ENCODE peak calls at places on chromosomes 1 and 21, in five cellular contexts. P is mesendoderm, U is K562, C is fibroblast of lung, Q is astrocyte. S is an unnamed sample. For H3K79me2, the result is how much of the 10 kb centered on the place peaks cover.

GRCh38 chr1:110069302-110070281 is 880 bp downstream of the ALX3 start:
- DNase-seq in Q (no peak), P (no peak), C (no peak), U (no peak), S (no peak)

GRCh38 chr21:35905973-35906357 is 154.4 kb downstream of the SETD4 start:
- DNase-seq in U (no peak), P (no peak), C (no peak), Q (no peak), S (no peak)

GRCh38 chr1:22618056-22618455 is 18.4 kb upstream of the C1QA start:
- DNase-seq in U (no peak), C (no peak), P (no peak), Q (no peak), S (no peak)

GRCh38 chr1:230068952-230069684 is 2.1 kb downstream of the GALNT2 start:
- DNase-seq in C (no peak), Q (no peak), U (no peak), P (peak), S (no peak)

GRCh38 chr1:234980657-234981396 is 147.8 kb downstream of the TOMM20 start:
- DNase-seq in P (no peak), C (peak), U (peak), Q (peak), S (peak)

GRCh38 chr1:58861510-58861909 is 77.7 kb upstream of the JUN start:
- DNase-seq in U (no peak), Q (no peak), C (peak), P (no peak), S (no peak)

GRCh38 chr1:25167269-25168192 is 64.8 kb downstream of the SYF2 start:
- DNase-seq in C (no peak), P (no peak), U (no peak), Q (no peak), S (no peak)

GRCh38 chr1:53390261-53390660 is 62.4 kb upstream of the LRP8 start:
- DNase-seq in U (no peak), P (no peak), C (no peak), Q (no peak), S (no peak)

GRCh38 chr1:17475729-17476128 is 36.3 kb upstream of the RCC2 start:
- DNase-seq in P (no peak), Q (peak), C (peak), U (no peak), S (no peak)

GRCh38 chr1:37661401-37661800 is 26.7 kb upstream of the RSPO1 start:
- DNase-seq in U (no peak), C (no peak), Q (no peak), P (peak), S (no peak)

GRCh38 chr1:68202239-68202832 is 30.0 kb downstream of the WLS start:
- DNase-seq in C (peak), U (no peak), Q (peak), P (no peak), S (no peak)

GRCh38 chr1:10795305-10796021 is 983 bp downstream of the CASZ1 start:
- DNase-seq in Q (no peak), C (peak), P (no peak), U (no peak), S (peak)

GRCh38 chr1:6167391-6168303 is 12.5 kb downstream of the CHD5 start:
- DNase-seq in P (no peak), Q (no peak), U (no peak), C (no peak), S (no peak)

GRCh38 chr1:176142973-176143372 is 64.1 kb downstream of the COP1 start:
- DNase-seq in U (no peak), P (no peak), C (no peak), Q (no peak), S (no peak)

GRCh38 chr21:33543505-33544129 is 779 bp downstream of the SON start:
- DNase-seq in Q (no peak), U (no peak), P (no peak), C (no peak), S (peak)

GRCh38 chr1:182794802-182795201 is 5.2 kb downstream of the NPL start:
- DNase-seq in P (no peak), C (no peak), Q (no peak), U (peak), S (no peak)

GRCh38 chr1:228898582-228898992 is 163.3 kb downstream of the RHOU start:
- DNase-seq in P (no peak), U (peak), Q (no peak), C (no peak), S (no peak)

GRCh38 chr1:19563336-19564097 is 78.2 kb upstream of the CAPZB start:
- DNase-seq in C (peak), U (no peak), P (no peak), Q (peak), S (no peak)

GRCh38 chr1:76576876-76577817 is 290.1 kb upstream of the ST6GALNAC5 start:
- DNase-seq in P (no peak), Q (no peak), U (no peak), C (no peak), S (no peak)

GRCh38 chr1:116483481-116484309 is 87.1 kb downstream of the CD58 start:
- DNase-seq in Q (no peak), P (no peak), U (peak), C (no peak), S (no peak)

GRCh38 chr1:15028117-15028516 is 125.4 kb upstream of the TMEM51 start:
- DNase-seq in P (peak), U (no peak), C (peak), Q (peak), S (no peak)

GRCh38 chr1:59204001-59204400 is 92.9 kb upstream of the FGGY start:
- DNase-seq in P (no peak), U (no peak), C (no peak), Q (no peak), S (peak)

GRCh38 chr1:180542530-180543171 is 16.1 kb upstream of the OVAAL start:
- DNase-seq in P (peak), C (peak), Q (peak), U (no peak), S (no peak)

GRCh38 chr1:185632659-185633428 is 101.3 kb upstream of the HMCN1 start:
- DNase-seq in C (peak), U (no peak), P (peak), Q (peak), S (no peak)

GRCh38 chr1:185972096-185972875 is 238.1 kb downstream of the HMCN1 start:
- DNase-seq in U (no peak), P (no peak), C (peak), Q (peak), S (no peak)

GRCh38 chr1:228110536-228110935 is 1.4 kb upstream of the MRPL55 start:
- DNase-seq in Q (no peak), P (no peak), C (no peak), U (no peak), S (no peak)

GRCh38 chr1:72623299-72623708 is 341.0 kb upstream of the NEGR1 start:
- DNase-seq in Q (peak), P (peak), C (peak), U (no peak), S (peak)

GRCh38 chr1:87497804-87498203 is 169.1 kb downstream of the LMO4 start:
- DNase-seq in P (no peak), C (no peak), U (no peak), Q (no peak), S (no peak)

GRCh38 chr1:5333326-5333725 is 658.9 kb downstream of the NPHP4 start:
- DNase-seq in C (no peak), P (no peak), U (no peak), Q (no peak), S (no peak)

GRCh38 chr1:1677718-1678580 is 14.6 kb downstream of the SLC35E2B start:
- DNase-seq in Q (no peak), P (no peak), C (no peak), U (no peak), S (no peak)

GRCh38 chr1:111841189-111841588 is 85.5 kb downstream of the DDX20 start:
- DNase-seq in U (no peak), Q (no peak), C (no peak), P (no peak), S (no peak)

GRCh38 chr1:39214021-39214713 is 9.7 kb downstream of the MACF1 start:
- DNase-seq in C (peak), P (peak), Q (peak), U (peak), S (peak)

GRCh38 chr1:82388679-82389078 is 587.9 kb downstream of the ADGRL2 start:
- DNase-seq in C (peak), Q (peak), U (no peak), P (no peak), S (peak)

GRCh38 chr1:234260578-234260977 is 112.7 kb upstream of the COA6 start:
- DNase-seq in U (no peak), C (peak), Q (peak), P (no peak), S (peak)

GRCh38 chr1:110152133-110152785 is 2.0 kb downstream of the SLC6A17 start:
- DNase-seq in U (no peak), C (peak), Q (peak), P (peak), S (no peak)

GRCh38 chr1:20343149-20343936 is 52.7 kb downstream of the VWA5B1 start:
- DNase-seq in P (peak), Q (no peak), U (peak), C (no peak), S (no peak)

GRCh38 chr1:7247683-7248401 is 462.6 kb downstream of the CAMTA1 start:
- DNase-seq in P (no peak), C (no peak), U (no peak), Q (no peak), S (peak)

GRCh38 chr1:171937938-171938337 is 96.6 kb downstream of the DNM3 start:
- DNase-seq in Q (no peak), P (no peak), U (no peak), C (no peak), S (no peak)

DNA sequence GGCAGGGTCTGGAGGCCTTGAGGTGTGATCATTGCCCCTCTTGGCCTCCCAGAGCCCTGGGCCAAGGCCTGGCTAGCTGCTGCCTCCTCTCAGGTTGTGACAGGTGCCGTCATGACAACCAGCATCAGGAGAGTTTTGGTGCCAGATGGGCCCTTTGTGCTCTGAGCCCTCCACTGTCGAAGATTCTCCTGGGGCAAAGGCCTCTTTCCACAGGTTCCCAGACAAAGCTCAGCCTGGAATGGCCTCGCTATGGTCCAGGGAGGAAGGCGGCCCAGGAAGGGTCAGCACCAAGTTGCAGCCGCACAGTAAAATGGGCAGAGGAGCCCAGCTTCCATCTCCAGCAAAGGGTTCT is 78.4 kb downstream of the ALPL start:
- DNase-seq in U (no peak), C (no peak), Q (no peak), P (no peak), S (no peak)
- H3K9ac ChIP-seq in U (peak), C (no peak), Q (no peak), P (no peak), S (no peak)

DNA sequence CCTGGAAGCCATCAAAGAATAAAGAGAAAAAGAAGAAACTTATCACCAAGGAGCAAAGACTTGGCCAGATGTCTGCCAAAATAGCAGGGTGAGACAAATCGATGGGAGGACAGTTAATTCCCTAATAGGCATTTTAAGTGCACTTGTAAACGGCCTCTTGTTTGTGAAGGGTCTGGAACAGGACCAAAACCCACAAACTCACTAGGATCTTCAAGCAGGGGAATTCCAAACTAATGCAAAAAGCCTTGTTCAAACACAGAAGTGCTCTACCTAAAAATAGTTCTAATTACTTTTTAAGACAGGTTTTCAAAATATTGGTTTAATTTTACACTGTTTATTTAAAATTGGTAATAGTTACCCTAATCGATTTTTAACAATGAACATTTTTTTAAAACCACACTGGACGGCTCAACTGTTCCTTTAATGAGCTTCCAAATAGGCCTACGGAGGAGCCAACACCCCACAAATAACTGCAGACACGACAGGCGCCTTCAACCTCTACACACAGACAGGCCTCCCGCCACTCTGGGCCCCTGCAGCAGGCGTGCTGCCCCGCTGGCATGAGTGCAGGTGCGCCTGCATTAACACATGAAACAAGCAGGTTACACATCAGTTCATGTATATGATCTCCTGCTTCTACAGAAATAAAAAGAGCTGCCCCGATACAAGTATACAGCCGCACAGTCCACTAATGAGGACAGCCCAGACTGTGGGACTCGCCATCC is 15.8 kb downstream of the UBE2G2 start:
- DNase-seq in Q (peak), U (no peak), P (no peak), C (peak), S (no peak)
- H3K79me2 ChIP-seq in Q (half or more), U (half or more), P (half or more), C (under half), S (half or more)

DNA sequence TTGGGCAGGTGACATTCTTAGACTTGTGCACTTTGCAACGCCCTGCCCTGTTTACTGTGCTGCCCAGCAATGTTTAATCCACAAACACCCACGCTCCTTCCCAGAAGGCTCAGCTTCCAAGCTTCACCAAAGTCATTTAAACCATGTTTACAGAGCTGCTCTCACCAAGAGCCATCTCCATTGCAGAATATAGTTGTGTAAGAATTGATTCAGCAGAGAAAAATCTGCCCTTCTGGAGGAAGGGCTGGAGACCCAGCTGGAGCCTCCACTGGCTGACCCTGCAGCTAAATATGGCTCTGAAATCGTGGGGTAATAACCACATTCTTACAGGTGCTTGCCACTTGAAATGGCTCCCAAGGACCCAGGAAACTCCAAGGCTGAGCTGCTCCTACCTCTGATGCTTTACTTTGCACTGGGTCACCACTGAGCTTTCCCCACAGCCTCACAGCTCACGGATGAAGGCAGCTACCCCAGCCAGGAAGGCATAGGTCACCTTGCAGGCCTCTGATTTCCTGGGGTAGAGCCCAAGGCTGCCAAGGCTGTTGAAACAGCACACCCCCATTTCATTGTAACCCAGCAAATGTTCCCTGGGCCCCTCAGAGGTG is 8.8 kb downstream of the CAPN2 start:
- DNase-seq in C (peak), U (no peak), P (no peak), Q (peak), S (peak)
- H3K9ac ChIP-seq in C (no peak), U (no peak), P (no peak), Q (peak), S (no peak)

DNA sequence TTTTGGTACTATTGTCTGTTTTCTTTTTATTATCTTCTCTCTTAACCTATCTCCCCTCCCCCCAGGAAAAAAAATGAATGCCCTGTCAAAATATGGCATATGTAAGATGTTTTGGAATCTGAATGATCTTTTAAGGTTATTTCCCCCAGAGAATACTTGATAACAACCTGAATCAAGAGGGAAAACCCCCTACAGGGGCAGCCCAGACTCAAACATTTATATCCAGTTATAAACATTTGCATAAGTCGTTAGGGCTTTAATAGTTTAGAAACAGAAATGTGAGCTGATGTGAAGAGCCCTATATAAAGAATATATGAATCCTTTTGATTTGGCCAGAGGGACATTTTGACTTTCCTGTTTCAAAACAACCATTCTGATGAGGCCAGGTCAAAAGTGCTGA is 169.5 kb downstream of the VAV3 start:
- DNase-seq in U (no peak), C (no peak), P (no peak), Q (no peak), S (no peak)
- H3K79me2 ChIP-seq in U (under half), C (under half), P (under half), Q (under half), S (under half)

GRCh38 chr1:193087893-193088292 is 17.3 kb downstream of the GLRX2 start:
- DNase-seq in C (no peak), Q (no peak), P (no peak), U (no peak), S (no peak)

GRCh38 chr1:193085263-193085662 is 20.0 kb downstream of the GLRX2 start:
- DNase-seq in P (no peak), Q (no peak), C (no peak), U (no peak), S (peak)

GRCh38 chr1:193079187-193079586 is 19.8 kb downstream of the RO60 start:
- DNase-seq in C (peak), U (no peak), Q (no peak), P (peak), S (no peak)

GRCh38 chr1:193086342-193086741 is 18.9 kb downstream of the GLRX2 start:
- DNase-seq in U (no peak), P (no peak), Q (no peak), C (no peak), S (no peak)

GRCh38 chr1:193083365-193084088 is 21.7 kb downstream of the GLRX2 start:
- DNase-seq in P (no peak), Q (no peak), U (no peak), C (no peak), S (no peak)
- H3K9ac ChIP-seq in P (no peak), Q (no peak), U (no peak), C (no peak), S (no peak)

S was measured in endothelial cell of umbilical vein.